ENCODE peak calls at places on chromosomes 2 and 18, in ten cellular contexts. O is activated CD8-positive, alpha-beta memory T cell treated with anti-CD3 and anti-CD28 coated beads for 48 hours; Y is kidney; A is LoVo; S is WTC11; E is SK-N-DZ; J is AG08395; D is mesenteric fat pad; N is mammary epithelial cell; Q is H9. K is an unnamed sample.

GRCh38 chr18:77737412-77737811 is 487.8 kb downstream of the GALR1 start:
- DNase-seq in A (no peak), E (no peak), Q (no peak), J (no peak), N (no peak), S (no peak), O (no peak), Y (no peak), D (no peak), K (no peak)

GRCh38 chr18:5304232-5304631 is 8.7 kb upstream of the ZBTB14 start:
- DNase-seq in N (no peak), D (no peak), S (no peak), O (no peak), J (no peak), Q (no peak), Y (no peak), A (no peak), E (no peak), K (no peak)

GRCh38 chr2:47950340-47951280 is 44.3 kb upstream of the FBXO11 start:
- DNase-seq in J (no peak), A (no peak), S (no peak), Q (no peak), D (no peak), O (no peak), E (peak; percentile 13), Y (no peak), N (no peak), K (peak; percentile 6)

GRCh38 chr18:41170346-41170745 is 784.7 kb upstream of the PIK3C3 start:
- DNase-seq in Q (no peak), O (no peak), D (no peak), E (no peak), A (no peak), Y (no peak), N (no peak), S (no peak), J (no peak), K (no peak)

GRCh38 chr2:235747868-235748144 is 254.0 kb downstream of the AGAP1 start:
- DNase-seq in J (no peak), A (peak; percentile 15), O (no peak), E (no peak), D (no peak), S (no peak), Q (no peak), Y (no peak), N (peak; percentile 38), K (peak; percentile 95)

GRCh38 chr2:147133273-147133901 is 711.4 kb upstream of the ACVR2A start:
- DNase-seq in Q (no peak), A (no peak), Y (no peak), S (no peak), O (no peak), N (no peak), D (no peak), E (no peak), J (no peak), K (no peak)

GRCh38 chr2:108323619-108324018 is 34.9 kb downstream of the SULT1C2 start:
- DNase-seq in Y (no peak), D (no peak), A (peak; percentile 7), O (no peak), J (peak; percentile 31), E (no peak), N (peak; percentile 59), S (no peak), Q (no peak), K (no peak)

GRCh38 chr2:149330127-149331022 is at the start of gene LYPD6:
- DNase-seq in S (peak; percentile 71), Q (peak; percentile 78), O (no peak), Y (peak; percentile 86), A (peak; percentile 87), J (peak; percentile 96), E (peak; percentile 76), D (peak; percentile 90), N (peak; percentile 72), K (peak; percentile 80)

GRCh38 chr2:121505005-121505404 is 25.7 kb upstream of the RNU4ATAC start:
- DNase-seq in Y (no peak), J (peak; percentile 79), A (peak; percentile 41), Q (no peak), O (no peak), S (no peak), D (no peak), E (no peak), N (peak; percentile 99), K (peak; percentile 86)

GRCh38 chr2:44168684-44169154 is at the start of gene PPM1B:
- DNase-seq in Y (peak; percentile 100), N (no peak), J (no peak), A (no peak), D (peak; percentile 100), Q (no peak), E (no peak), S (peak; percentile 99), O (peak; percentile 91), K (no peak)

K was measured in MCF 10A.